ENCODE peak calls at places on chromosome 17, in five cellular contexts. U, Q, S, Z and M are unnamed samples.

GRCh38 chr17:80503921-80504320 is 27.5 kb upstream of the NPTX1 start:
- DNase-seq in U (no peak), Q (no peak), S (no peak), Z (no peak), M (no peak)

GRCh38 chr17:59505610-59506276 is 59.7 kb upstream of the DHX40 start:
- DNase-seq in U (peak; percentile 65), Q (no peak), S (no peak), Z (no peak), M (no peak)

GRCh38 chr17:4980644-4981216 is 6.7 kb downstream of the CAMTA2 start:
- DNase-seq in U (peak; percentile 54), Q (no peak), S (peak; percentile 84), Z (peak; percentile 66), M (peak; percentile 19)

GRCh38 chr17:79258042-79258441 is 183.4 kb downstream of the ENGASE start:
- DNase-seq in U (no peak), Q (no peak), S (no peak), Z (no peak), M (no peak)

GRCh38 chr17:79936661-79937434 is 97.6 kb upstream of the CBX4 start:
- DNase-seq in U (no peak), Q (no peak), S (no peak), Z (no peak), M (peak; percentile 74)

GRCh38 chr17:62823111-62823895 is 15.2 kb upstream of the MARCHF10 start:
- DNase-seq in U (no peak), Q (no peak), S (no peak), Z (no peak), M (no peak)

GRCh38 chr17:6061290-6061689 is 8.9 kb upstream of the WSCD1 start:
- DNase-seq in U (peak; percentile 19), Q (no peak), S (no peak), Z (no peak), M (no peak)

GRCh38 chr17:22310717-22311686 is 618.7 kb downstream of the KCNJ18 start:
- DNase-seq in U (peak; percentile 39), Q (no peak), S (no peak), Z (peak; percentile 60), M (no peak)

GRCh38 chr17:41390411-41390938 is 6.9 kb downstream of the KRT31 start:
- DNase-seq in U (no peak), Q (no peak), S (no peak), Z (no peak), M (no peak)

GRCh38 chr17:79997004-79997673 is 38.5 kb downstream of the TBC1D16 start:
- DNase-seq in U (no peak), Q (peak; percentile 45), S (no peak), Z (no peak), M (peak; percentile 97)

GRCh38 chr17:80826955-80827645 is 164.5 kb upstream of the CHMP6 start:
- DNase-seq in U (no peak), Q (no peak), S (peak; percentile 73), Z (no peak), M (no peak)

GRCh38 chr17:32596666-32597065 is 109.9 kb downstream of the CDK5R1 start:
- DNase-seq in U (no peak), Q (peak; percentile 62), S (no peak), Z (no peak), M (no peak)

GRCh38 chr17:49107211-49107557 is 25.4 kb upstream of the B4GALNT2 start:
- DNase-seq in U (no peak), Q (no peak), S (no peak), Z (no peak), M (no peak)

GRCh38 chr17:3002538-3003301 is 60.7 kb downstream of the OR1D5 start:
- DNase-seq in U (no peak), Q (peak; percentile 86), S (no peak), Z (no peak), M (peak; percentile 45)

GRCh38 chr17:57603978-57604377 is 141.1 kb downstream of the CCDC182 start:
- DNase-seq in U (no peak), Q (peak; percentile 79), S (no peak), Z (no peak), M (peak; percentile 95)

GRCh38 chr17:50149425-50150353 is 788 bp downstream of the PPP1R9B start:
- DNase-seq in U (no peak), Q (no peak), S (peak; percentile 84), Z (no peak), M (peak; percentile 60)

GRCh38 chr17:73419896-73420295 is 108.1 kb upstream of the CDC42EP4 start:
- DNase-seq in U (no peak), Q (no peak), S (no peak), Z (no peak), M (no peak)

GRCh38 chr17:1137465-1137894 is 42.3 kb downstream of the ABR start:
- DNase-seq in U (peak; percentile 39), Q (no peak), S (no peak), Z (peak; percentile 70), M (no peak)

GRCh38 chr17:34220776-34221390 is 34.2 kb upstream of the CCL2 start:
- DNase-seq in U (no peak), Q (no peak), S (no peak), Z (no peak), M (peak; percentile 57)

GRCh38 chr17:37068266-37068665 is 119.5 kb downstream of the AATF start:
- DNase-seq in U (no peak), Q (no peak), S (no peak), Z (no peak), M (no peak)

GRCh38 chr17:69418535-69418934 is 4.0 kb downstream of the MAP2K6 start:
- DNase-seq in U (no peak), Q (no peak), S (no peak), Z (no peak), M (no peak)

GRCh38 chr17:37485938-37486570 is 3.6 kb upstream of the DUSP14 start:
- DNase-seq in U (no peak), Q (no peak), S (no peak), Z (no peak), M (no peak)

GRCh38 chr17:17382901-17383300 is 79.7 kb downstream of the NT5M start:
- DNase-seq in U (no peak), Q (no peak), S (no peak), Z (no peak), M (no peak)

GRCh38 chr17:2068101-2068518 is 13.2 kb downstream of the HIC1 start:
- DNase-seq in U (no peak), Q (no peak), S (no peak), Z (no peak), M (no peak)

GRCh38 chr17:48429638-48430586 is at the start of gene SKAP1:
- DNase-seq in U (no peak), Q (no peak), S (peak; percentile 29), Z (no peak), M (no peak)

GRCh38 chr17:72539981-72540897 is 419.4 kb downstream of the SOX9 start:
- DNase-seq in U (peak; percentile 66), Q (no peak), S (peak; percentile 99), Z (peak; percentile 84), M (peak; percentile 33)

GRCh38 chr17:7328840-7329359 is at the start of gene NEURL4:
- DNase-seq in U (no peak), Q (no peak), S (no peak), Z (no peak), M (no peak)

GRCh38 chr17:67411396-67411795 is 34.3 kb downstream of the PITPNC1 start:
- DNase-seq in U (no peak), Q (no peak), S (no peak), Z (no peak), M (peak; percentile 79)

GRCh38 chr17:4679652-4680051 is 24.3 kb downstream of the PELP1 start:
- DNase-seq in U (no peak), Q (no peak), S (no peak), Z (no peak), M (no peak)

GRCh38 chr17:77451894-77452852 is 311.4 kb downstream of the SEC14L1 start:
- DNase-seq in U (peak; percentile 75), Q (no peak), S (peak; percentile 93), Z (no peak), M (no peak)

GRCh38 chr17:58317421-58318064 is 11.1 kb downstream of the TSPOAP1 start:
- DNase-seq in U (peak; percentile 75), Q (peak; percentile 66), S (peak; percentile 81), Z (no peak), M (no peak)

GRCh38 chr17:81416612-81417011 is 21.4 kb downstream of the BAHCC1 start:
- DNase-seq in U (no peak), Q (no peak), S (no peak), Z (no peak), M (no peak)

GRCh38 chr17:17024778-17025300 is 17.4 kb upstream of the MPRIP start:
- DNase-seq in U (no peak), Q (no peak), S (peak; percentile 78), Z (no peak), M (no peak)

GRCh38 chr17:50621562-50621961 is 13.1 kb upstream of the ABCC3 start:
- DNase-seq in U (no peak), Q (no peak), S (peak; percentile 73), Z (peak; percentile 37), M (no peak)

GRCh38 chr17:43945074-43945824 is 3.0 kb upstream of the PPY start:
- DNase-seq in U (no peak), Q (no peak), S (no peak), Z (no peak), M (no peak)

GRCh38 chr17:1110524-1110843 is 69.3 kb downstream of the ABR start:
- DNase-seq in U (no peak), Q (no peak), S (no peak), Z (no peak), M (no peak)

GRCh38 chr17:12398636-12399035 is 267.1 kb upstream of the MYOCD start:
- DNase-seq in U (no peak), Q (no peak), S (no peak), Z (no peak), M (no peak)

DNA sequence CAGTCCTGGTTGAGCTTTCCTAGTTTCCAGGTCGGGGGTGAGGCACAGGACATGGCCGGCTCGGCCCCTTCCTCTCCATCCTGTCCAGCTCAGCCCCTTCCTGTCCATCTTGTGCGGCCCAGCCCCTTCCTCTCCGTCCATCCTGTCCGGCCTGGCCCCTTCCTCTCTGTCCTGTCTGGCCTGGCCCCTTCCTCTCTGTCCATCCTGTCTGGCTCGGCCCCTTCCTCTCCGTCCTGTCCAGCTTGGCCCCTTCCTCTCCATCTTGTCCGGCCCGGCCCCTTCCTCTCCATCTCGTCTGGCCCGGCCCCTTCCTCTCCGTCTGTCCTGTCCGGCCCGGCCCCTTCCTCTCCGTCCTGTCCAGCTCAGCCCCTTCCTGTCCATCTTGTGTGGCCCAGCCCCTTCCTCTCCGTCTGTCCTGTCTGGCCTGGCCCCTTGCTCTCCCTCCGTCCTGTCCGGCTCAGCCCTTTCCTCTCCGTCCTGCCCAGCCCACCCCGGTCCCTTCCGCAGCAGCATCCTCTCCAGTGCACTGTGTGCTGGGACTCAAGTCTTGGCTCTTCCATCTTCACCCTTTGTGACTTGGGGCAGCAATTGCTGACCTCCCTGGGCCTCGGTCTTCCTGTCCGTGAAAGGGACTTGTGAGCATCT is 5.5 kb upstream of the ZNF750 start:
- DNase-seq in U (no peak), Q (no peak), S (no peak), Z (no peak), M (no peak)
- TF ChIP-seq GABPA in U (no peak), Q (no peak), S (no peak), Z (no peak), M (no peak)

GRCh38 chr17:40314557-40314953 is 5.6 kb downstream of the RARA start:
- DNase-seq in U (peak; percentile 78), Q (no peak), S (peak; percentile 60), Z (no peak), M (peak; percentile 81)
- TF ChIP-seq REST in U (no peak), Q (no peak), S (peak; percentile 66), Z (no peak), M (no peak)

GRCh38 chr17:64156670-64157069 is 26.7 kb upstream of the ERN1 start:
- DNase-seq in U (no peak), Q (no peak), S (no peak), Z (no peak), M (no peak)
- TF ChIP-seq GABPA in U (no peak), Q (no peak), S (no peak), Z (no peak), M (no peak)

GRCh38 chr17:65173284-65173793 is 36.2 kb downstream of the RGS9 start:
- DNase-seq in U (no peak), Q (no peak), S (peak; percentile 71), Z (peak; percentile 89), M (peak; percentile 66)
- TF ChIP-seq REST in U (no peak), Q (no peak), S (no peak), Z (no peak), M (no peak)